ENCODE peak calls at places on chromosomes 7 and 10, in eight cellular contexts. S is IMR-90, H is GM06990, O is K562, N is endothelial cell of umbilical vein, X is kidney epithelial cell, D is heart left ventricle, W is brain microvascular endothelial cell. B is an unnamed sample.

GRCh38 chr10:58577394-58577793 is 64.7 kb downstream of the BICC1 start:
- DNase-seq in S (peak), H (no peak), O (no peak), N (no peak), X (no peak), D (no peak), W (no peak), B (no peak)

GRCh38 chr7:12031186-12031585 is 179.9 kb upstream of the TMEM106B start:
- DNase-seq in S (peak), H (no peak), O (no peak), N (no peak), X (no peak), D (no peak), W (no peak), B (no peak)

GRCh38 chr10:122417667-122418066 is 36.8 kb upstream of the ARMS2 start:
- DNase-seq in S (no peak), H (no peak), O (no peak), N (no peak), X (no peak), D (no peak), W (no peak), B (no peak)

GRCh38 chr10:70715853-70716795 is 43.8 kb downstream of the ADAMTS14 start:
- DNase-seq in S (peak), H (no peak), O (peak), N (peak), X (no peak), D (peak), W (peak), B (no peak)

GRCh38 chr7:149181136-149181790 is 14.1 kb upstream of the ZNF282 start:
- DNase-seq in S (no peak), H (no peak), O (no peak), N (peak), X (no peak), D (no peak), W (no peak), B (no peak)

GRCh38 chr10:33107953-33108352 is 149.9 kb upstream of the ITGB1 start:
- DNase-seq in S (no peak), H (no peak), O (no peak), N (no peak), X (no peak), D (no peak), W (no peak), B (no peak)

GRCh38 chr7:67732898-67733297 is 736.3 kb downstream of the TYW1 start:
- DNase-seq in S (no peak), H (no peak), O (no peak), N (no peak), X (no peak), D (no peak), W (no peak), B (no peak)

GRCh38 chr7:29329686-29330085 is 135.1 kb downstream of the CHN2 start:
- DNase-seq in S (no peak), H (no peak), O (no peak), N (no peak), X (no peak), D (no peak), W (no peak), B (no peak)

GRCh38 chr7:72152171-72153131 is 259.7 kb downstream of the CALN1 start:
- DNase-seq in S (no peak), H (no peak), O (no peak), N (no peak), X (no peak), D (no peak), W (no peak), B (no peak)

GRCh38 chr10:20877986-20878979 is 18.8 kb downstream of the NEBL start:
- DNase-seq in S (no peak), H (no peak), O (no peak), N (no peak), X (peak), D (no peak), W (no peak), B (no peak)

GRCh38 chr10:6871128-6871527 is 291.1 kb upstream of the PRKCQ start:
- DNase-seq in S (no peak), H (no peak), O (peak), N (no peak), X (no peak), D (no peak), W (no peak), B (no peak)

GRCh38 chr7:43004076-43004475 is 71.9 kb downstream of the MRPL32 start:
- DNase-seq in S (no peak), H (peak), O (peak), N (no peak), X (no peak), D (no peak), W (peak), B (no peak)

DNA sequence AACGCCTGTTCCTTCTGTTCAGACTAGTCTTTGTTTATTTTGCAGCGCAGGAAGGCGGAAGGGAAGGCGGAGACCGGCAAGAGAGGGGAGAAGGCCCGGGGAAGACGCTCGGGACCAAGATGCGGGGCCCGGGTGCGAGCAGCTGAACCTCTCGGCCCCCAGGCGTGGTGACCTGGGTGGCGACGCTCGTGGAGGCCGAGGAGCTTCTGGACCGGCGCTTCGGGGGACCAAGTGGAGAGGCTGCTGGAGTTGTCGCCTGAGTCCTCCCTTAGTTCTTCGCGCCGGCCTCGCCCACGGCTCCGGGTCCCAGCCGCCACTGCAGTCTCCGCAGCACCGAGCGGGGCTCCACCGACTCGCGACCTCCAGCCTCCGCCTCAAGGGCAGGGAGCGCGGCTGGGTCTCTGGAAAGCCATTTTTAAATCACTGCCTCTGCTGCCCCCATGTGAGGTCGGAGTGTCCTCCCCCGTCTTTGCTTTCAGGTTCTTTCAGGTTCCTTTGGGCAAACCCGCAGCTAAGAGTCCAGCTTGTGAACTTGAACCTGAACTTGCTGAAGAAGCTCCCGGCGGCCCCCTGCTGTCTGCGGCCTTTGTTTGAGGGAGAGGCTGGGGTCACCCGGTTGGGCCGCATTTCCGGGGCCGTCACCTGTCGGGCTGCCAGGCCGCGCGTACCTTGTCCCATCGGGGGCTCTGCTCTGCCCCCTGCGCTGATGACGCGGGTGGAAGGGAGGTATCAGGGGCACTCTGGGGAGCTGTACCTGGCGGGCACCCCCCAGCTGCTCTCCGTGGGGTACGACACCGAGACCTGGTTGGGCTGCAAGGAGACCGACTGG is 136.0 kb downstream of the KIF20B start:
- DNase-seq in S (peak), H (peak), O (no peak), N (peak), X (no peak), D (no peak), W (no peak), B (no peak)
- TF ChIP-seq CTCF in S (no peak), H (peak), O (no peak), N (no peak), X (no peak), D (no peak), W (peak), B (no peak)

GRCh38 chr10:78396754-78397153 is 363.1 kb downstream of the RPS24 start:
- DNase-seq in S (no peak), H (no peak), O (no peak), N (no peak), X (no peak), D (no peak), W (no peak), B (no peak)
- TF ChIP-seq CTCF in S (no peak), H (no peak), O (no peak), N (no peak), X (no peak), D (no peak), W (no peak), B (no peak)

GRCh38 chr7:28144266-28144665 is 36.3 kb downstream of the JAZF1 start:
- DNase-seq in S (no peak), H (no peak), O (no peak), N (peak), X (no peak), D (no peak), W (no peak), B (no peak)
- TF ChIP-seq CTCF in S (no peak), H (no peak), O (no peak), N (peak), X (no peak), D (no peak), W (peak), B (no peak)

DNA sequence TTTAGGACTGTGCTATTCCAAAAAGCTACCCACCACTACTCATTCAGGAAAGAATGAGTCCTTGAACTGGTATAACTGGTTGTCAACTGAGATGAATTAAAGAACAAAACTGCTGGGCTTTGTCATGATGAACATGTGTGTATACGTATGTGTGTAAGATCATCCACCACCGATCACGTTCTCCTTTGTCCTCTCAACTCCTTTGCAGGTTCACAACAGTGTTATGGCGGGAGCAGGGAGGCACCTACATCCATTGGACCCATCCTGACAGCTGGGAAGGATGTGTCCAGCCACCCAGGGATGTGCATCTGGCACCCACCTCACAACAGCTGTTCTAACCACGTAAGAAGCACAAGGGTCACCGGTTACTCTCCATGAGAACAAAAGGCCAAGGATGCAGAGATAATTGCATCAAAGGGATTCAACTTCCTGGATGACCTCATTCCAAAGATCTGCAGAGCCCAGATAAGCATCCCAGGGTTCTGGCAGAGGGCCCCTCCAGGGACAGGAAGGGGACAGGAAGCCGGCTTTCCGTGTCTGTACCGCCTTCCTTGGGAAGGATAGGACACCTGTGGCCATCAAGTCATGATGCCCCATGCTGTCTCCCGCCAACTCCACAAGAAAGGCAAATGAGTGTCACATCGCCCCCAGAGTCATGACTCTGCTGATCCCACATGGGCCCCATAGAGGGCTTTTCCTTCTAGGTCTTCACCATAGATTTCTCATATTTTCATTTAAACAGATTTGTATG is 66.1 kb downstream of the STEAP1B start:
- DNase-seq in S (peak), H (no peak), O (peak), N (peak), X (no peak), D (peak), W (peak), B (no peak)
- TF ChIP-seq CTCF in S (no peak), H (no peak), O (no peak), N (no peak), X (no peak), D (no peak), W (peak), B (no peak)

GRCh38 chr7:157484411-157485081 is 147.7 kb downstream of the DNAJB6 start:
- DNase-seq in S (no peak), H (no peak), O (no peak), N (no peak), X (no peak), D (no peak), W (no peak), B (no peak)
- TF ChIP-seq CTCF in S (no peak), H (no peak), O (no peak), N (no peak), X (no peak), D (no peak), W (no peak), B (no peak)

GRCh38 chr10:99709480-99710229 is 22.3 kb downstream of the COX15 start:
- DNase-seq in S (peak), H (peak), O (peak), N (no peak), X (no peak), D (no peak), W (peak), B (no peak)
- TF ChIP-seq CTCF in S (peak), H (no peak), O (no peak), N (no peak), X (no peak), D (no peak), W (peak), B (no peak)

GRCh38 chr10:117752103-117752502 is 209.6 kb downstream of the EMX2 start:
- DNase-seq in S (no peak), H (no peak), O (no peak), N (no peak), X (no peak), D (no peak), W (no peak), B (no peak)
- TF ChIP-seq CTCF in S (no peak), H (peak), O (no peak), N (no peak), X (no peak), D (no peak), W (no peak), B (no peak)

GRCh38 chr10:23522345-23522744 is 83.5 kb downstream of the OTUD1 start:
- DNase-seq in S (no peak), H (no peak), O (no peak), N (no peak), X (peak), D (no peak), W (peak), B (no peak)

GRCh38 chr10:23521735-23522134 is 82.9 kb downstream of the OTUD1 start:
- DNase-seq in S (no peak), H (no peak), O (no peak), N (no peak), X (no peak), D (no peak), W (no peak), B (no peak)

GRCh38 chr10:23528419-23528818 is 89.5 kb downstream of the OTUD1 start:
- DNase-seq in S (no peak), H (no peak), O (no peak), N (no peak), X (no peak), D (no peak), W (no peak), B (no peak)

GRCh38 chr10:23523251-23523650 is 84.4 kb downstream of the OTUD1 start:
- DNase-seq in S (no peak), H (no peak), O (no peak), N (no peak), X (no peak), D (no peak), W (no peak), B (no peak)

DNA sequence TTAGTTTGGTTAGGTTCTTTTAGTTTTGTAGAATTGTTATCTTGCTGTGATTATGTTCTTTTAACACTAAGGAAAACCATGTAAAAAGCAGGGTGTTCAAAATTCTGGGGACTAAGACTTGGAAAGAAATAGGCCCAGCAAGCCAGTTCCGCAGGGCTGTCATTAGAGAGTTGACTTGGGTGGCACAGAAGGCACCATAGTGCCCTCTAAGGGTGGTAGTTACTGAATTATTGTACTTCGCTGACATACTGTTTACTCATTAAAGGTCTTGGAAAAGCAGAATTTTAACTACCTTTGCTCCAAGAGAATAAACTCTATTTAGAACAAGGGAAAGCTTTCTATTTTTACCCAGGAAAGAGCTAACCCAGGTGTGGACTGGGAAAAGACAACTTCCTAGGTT is 86.5 kb downstream of the OTUD1 start:
- DNase-seq in S (peak), H (no peak), O (no peak), N (no peak), X (no peak), D (peak), W (no peak), B (no peak)
- TF ChIP-seq CTCF in S (peak), H (peak), O (no peak), N (peak), X (peak), D (peak), W (peak), B (peak)

GRCh38 chr7:50069613-50070012 is 23.4 kb downstream of the ZPBP start:
- DNase-seq in S (no peak), H (peak), O (no peak), N (no peak), X (no peak), D (peak), W (no peak), B (no peak)

GRCh38 chr7:50068850-50069551 is 24.0 kb downstream of the ZPBP start:
- DNase-seq in S (no peak), H (no peak), O (no peak), N (no peak), X (peak), D (peak), W (peak), B (no peak)

GRCh38 chr7:50073093-50073492 is 20.0 kb downstream of the ZPBP start:
- DNase-seq in S (no peak), H (no peak), O (no peak), N (no peak), X (no peak), D (no peak), W (no peak), B (no peak)

DNA sequence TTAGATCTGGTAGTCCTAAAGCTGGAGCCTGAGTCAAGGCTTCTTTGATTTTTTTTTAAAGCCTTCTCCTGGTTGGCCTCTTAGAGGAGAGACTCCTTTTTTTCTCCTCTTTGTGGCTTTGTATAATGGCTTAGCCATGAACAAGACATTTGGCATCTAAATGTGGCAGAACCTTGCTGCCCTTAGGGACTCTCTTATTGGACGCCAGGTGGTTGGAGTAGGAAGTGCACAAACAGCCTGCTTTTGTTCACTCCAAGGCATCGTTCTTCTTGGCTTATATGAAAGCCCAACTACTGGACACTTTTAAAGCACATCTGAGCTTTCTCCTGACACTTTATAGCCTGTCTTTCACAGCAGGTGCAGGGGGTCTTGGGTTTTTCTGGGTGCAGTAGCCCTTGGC is 25.0 kb downstream of the ZPBP start:
- DNase-seq in S (no peak), H (no peak), O (no peak), N (no peak), X (peak), D (no peak), W (no peak), B (no peak)
- TF ChIP-seq CTCF in S (no peak), H (peak), O (no peak), N (no peak), X (peak), D (no peak), W (no peak), B (no peak)